ENCODE peak calls at places on chromosomes 1 and 21, in six cellular contexts. One of them, this sample, is unnamed.

GRCh38 chr1:156113263-156114004 is 1.1 kb upstream of the LMNA start:
- DNase-seq in EL: no peak
- DNase-seq in nucleus accumbens: no peak
- DNase-seq in CD8-positive, alpha-beta T cell: no peak
- DNase-seq in Caki2: no peak
- DNase-seq in head of caudate nucleus: no peak
- DNase-seq in this sample: peak; percentile 56

GRCh38 chr1:67347688-67348472 is 40.2 kb downstream of the IL12RB2 start:
- DNase-seq in EL: peak; percentile 64
- DNase-seq in nucleus accumbens: peak; percentile 1
- DNase-seq in CD8-positive, alpha-beta T cell: no peak
- DNase-seq in Caki2: peak; percentile 39
- DNase-seq in head of caudate nucleus: peak; percentile 63
- DNase-seq in this sample: peak; percentile 75

GRCh38 chr1:227898502-227899140 is 49.1 kb downstream of the WNT9A start:
- DNase-seq in EL: no peak
- DNase-seq in nucleus accumbens: no peak
- DNase-seq in CD8-positive, alpha-beta T cell: no peak
- DNase-seq in Caki2: no peak
- DNase-seq in head of caudate nucleus: peak; percentile 0
- DNase-seq in this sample: no peak

GRCh38 chr1:225881081-225882007 is 836 bp downstream of the TMEM63A start:
- DNase-seq in EL: peak; percentile 76
- DNase-seq in nucleus accumbens: no peak
- DNase-seq in CD8-positive, alpha-beta T cell: peak; percentile 65
- DNase-seq in Caki2: no peak
- DNase-seq in head of caudate nucleus: no peak
- DNase-seq in this sample: peak; percentile 80

GRCh38 chr1:209823143-209824041 is 4.4 kb upstream of the UTP25 start:
- DNase-seq in EL: peak; percentile 71
- DNase-seq in nucleus accumbens: no peak
- DNase-seq in CD8-positive, alpha-beta T cell: no peak
- DNase-seq in Caki2: peak; percentile 35
- DNase-seq in head of caudate nucleus: peak; percentile 35
- DNase-seq in this sample: peak; percentile 75

GRCh38 chr21:41713495-41714281 is 53.2 kb downstream of the RIPK4 start:
- DNase-seq in EL: no peak
- DNase-seq in nucleus accumbens: no peak
- DNase-seq in CD8-positive, alpha-beta T cell: no peak
- DNase-seq in Caki2: no peak
- DNase-seq in head of caudate nucleus: no peak
- DNase-seq in this sample: no peak

GRCh38 chr1:179058343-179059184 is 23.3 kb upstream of the TOR3A start:
- DNase-seq in EL: peak; percentile 82
- DNase-seq in nucleus accumbens: no peak
- DNase-seq in CD8-positive, alpha-beta T cell: no peak
- DNase-seq in Caki2: no peak
- DNase-seq in head of caudate nucleus: no peak
- DNase-seq in this sample: peak; percentile 90

GRCh38 chr1:160862151-160863061 is at the start of gene CD244:
- DNase-seq in EL: no peak
- DNase-seq in nucleus accumbens: no peak
- DNase-seq in CD8-positive, alpha-beta T cell: peak; percentile 50
- DNase-seq in Caki2: no peak
- DNase-seq in head of caudate nucleus: peak; percentile 10
- DNase-seq in this sample: no peak

GRCh38 chr1:183069562-183070216 is 46.5 kb downstream of the LAMC1 start:
- DNase-seq in EL: peak; percentile 40
- DNase-seq in nucleus accumbens: no peak
- DNase-seq in CD8-positive, alpha-beta T cell: no peak
- DNase-seq in Caki2: peak; percentile 90
- DNase-seq in head of caudate nucleus: no peak
- DNase-seq in this sample: peak; percentile 40

GRCh38 chr1:65467536-65467935 is 47.1 kb downstream of the LEPR start:
- DNase-seq in EL: no peak
- DNase-seq in nucleus accumbens: no peak
- DNase-seq in CD8-positive, alpha-beta T cell: no peak
- DNase-seq in Caki2: peak; percentile 83
- DNase-seq in head of caudate nucleus: no peak
- DNase-seq in this sample: peak; percentile 34

GRCh38 chr21:44083631-44084291 is 23.4 kb upstream of the PWP2 start:
- DNase-seq in EL: no peak
- DNase-seq in nucleus accumbens: no peak
- DNase-seq in CD8-positive, alpha-beta T cell: peak; percentile 71
- DNase-seq in Caki2: no peak
- DNase-seq in head of caudate nucleus: no peak
- DNase-seq in this sample: no peak

GRCh38 chr1:26889580-26890466 is at the start of gene GPN2:
- DNase-seq in EL: peak; percentile 76
- DNase-seq in nucleus accumbens: peak; percentile 84
- DNase-seq in CD8-positive, alpha-beta T cell: peak; percentile 82
- DNase-seq in Caki2: peak; percentile 74
- DNase-seq in head of caudate nucleus: peak; percentile 92
- DNase-seq in this sample: peak; percentile 81

GRCh38 chr1:151547119-151547899 is 7.2 kb downstream of the TUFT1 start:
- DNase-seq in EL: peak; percentile 99
- DNase-seq in nucleus accumbens: no peak
- DNase-seq in CD8-positive, alpha-beta T cell: no peak
- DNase-seq in Caki2: peak; percentile 95
- DNase-seq in head of caudate nucleus: no peak
- DNase-seq in this sample: peak; percentile 98

GRCh38 chr1:16093611-16094010 is 20.2 kb upstream of the FAM131C start:
- DNase-seq in EL: no peak
- DNase-seq in nucleus accumbens: no peak
- DNase-seq in CD8-positive, alpha-beta T cell: no peak
- DNase-seq in Caki2: no peak
- DNase-seq in head of caudate nucleus: no peak
- DNase-seq in this sample: no peak

GRCh38 chr21:28464095-28464494 is 528.6 kb downstream of the LTN1 start:
- DNase-seq in EL: no peak
- DNase-seq in nucleus accumbens: no peak
- DNase-seq in CD8-positive, alpha-beta T cell: no peak
- DNase-seq in Caki2: no peak
- DNase-seq in head of caudate nucleus: no peak
- DNase-seq in this sample: no peak

GRCh38 chr1:192807221-192807967 is 1.4 kb upstream of the RGS2 start:
- DNase-seq in EL: no peak
- DNase-seq in nucleus accumbens: no peak
- DNase-seq in CD8-positive, alpha-beta T cell: no peak
- DNase-seq in Caki2: peak; percentile 53
- DNase-seq in head of caudate nucleus: no peak
- DNase-seq in this sample: peak; percentile 15

GRCh38 chr1:37143818-37144217 is 109.5 kb upstream of the GRIK3 start:
- DNase-seq in EL: no peak
- DNase-seq in nucleus accumbens: no peak
- DNase-seq in CD8-positive, alpha-beta T cell: no peak
- DNase-seq in Caki2: no peak
- DNase-seq in head of caudate nucleus: no peak
- DNase-seq in this sample: no peak

GRCh38 chr21:43015906-43016540 is 41.7 kb downstream of the PKNOX1 start:
- DNase-seq in EL: no peak
- DNase-seq in nucleus accumbens: no peak
- DNase-seq in CD8-positive, alpha-beta T cell: no peak
- DNase-seq in Caki2: no peak
- DNase-seq in head of caudate nucleus: no peak
- DNase-seq in this sample: no peak

GRCh38 chr1:205834751-205835150 is 15.2 kb downstream of the PM20D1 start:
- DNase-seq in EL: no peak
- DNase-seq in nucleus accumbens: no peak
- DNase-seq in CD8-positive, alpha-beta T cell: no peak
- DNase-seq in Caki2: no peak
- DNase-seq in head of caudate nucleus: no peak
- DNase-seq in this sample: no peak

GRCh38 chr1:12620931-12621330 is 2.9 kb upstream of the DHRS3 start:
- DNase-seq in EL: no peak
- DNase-seq in nucleus accumbens: no peak
- DNase-seq in CD8-positive, alpha-beta T cell: no peak
- DNase-seq in Caki2: no peak
- DNase-seq in head of caudate nucleus: no peak
- DNase-seq in this sample: no peak

GRCh38 chr1:26305667-26306289 is 658 bp downstream of the UBXN11 start:
- DNase-seq in EL: no peak
- DNase-seq in nucleus accumbens: no peak
- DNase-seq in CD8-positive, alpha-beta T cell: no peak
- DNase-seq in Caki2: peak; percentile 33
- DNase-seq in head of caudate nucleus: no peak
- DNase-seq in this sample: no peak

GRCh38 chr1:117612517-117613248 is 6.8 kb downstream of the TENT5C start:
- DNase-seq in EL: peak; percentile 83
- DNase-seq in nucleus accumbens: no peak
- DNase-seq in CD8-positive, alpha-beta T cell: no peak
- DNase-seq in Caki2: peak; percentile 12
- DNase-seq in head of caudate nucleus: no peak
- DNase-seq in this sample: peak; percentile 89

GRCh38 chr21:35138665-35139381 is 89.7 kb upstream of the RUNX1 start:
- DNase-seq in EL: peak; percentile 82
- DNase-seq in nucleus accumbens: no peak
- DNase-seq in CD8-positive, alpha-beta T cell: peak; percentile 45
- DNase-seq in Caki2: peak; percentile 37
- DNase-seq in head of caudate nucleus: no peak
- DNase-seq in this sample: peak; percentile 70

GRCh38 chr1:19356266-19356665 is 44.1 kb downstream of the SLC66A1 start:
- DNase-seq in EL: no peak
- DNase-seq in nucleus accumbens: no peak
- DNase-seq in CD8-positive, alpha-beta T cell: no peak
- DNase-seq in Caki2: no peak
- DNase-seq in head of caudate nucleus: no peak
- DNase-seq in this sample: no peak

GRCh38 chr1:59638172-59638800 is 176.5 kb upstream of the HOOK1 start:
- DNase-seq in EL: peak; percentile 63
- DNase-seq in nucleus accumbens: no peak
- DNase-seq in CD8-positive, alpha-beta T cell: no peak
- DNase-seq in Caki2: no peak
- DNase-seq in head of caudate nucleus: no peak
- DNase-seq in this sample: peak; percentile 83

GRCh38 chr1:12424793-12425192 is 193.2 kb downstream of the DHRS3 start:
- DNase-seq in EL: peak; percentile 22
- DNase-seq in nucleus accumbens: no peak
- DNase-seq in CD8-positive, alpha-beta T cell: no peak
- DNase-seq in Caki2: no peak
- DNase-seq in head of caudate nucleus: no peak
- DNase-seq in this sample: peak; percentile 37

GRCh38 chr1:155856975-155857930 is at the start of gene GON4L:
- DNase-seq in EL: peak; percentile 91
- DNase-seq in nucleus accumbens: peak; percentile 82
- DNase-seq in CD8-positive, alpha-beta T cell: peak; percentile 88
- DNase-seq in Caki2: peak; percentile 82
- DNase-seq in head of caudate nucleus: peak; percentile 93
- DNase-seq in this sample: peak; percentile 93

GRCh38 chr1:6258675-6259074 is 2.2 kb downstream of the GPR153 start:
- DNase-seq in EL: no peak
- DNase-seq in nucleus accumbens: no peak
- DNase-seq in CD8-positive, alpha-beta T cell: no peak
- DNase-seq in Caki2: no peak
- DNase-seq in head of caudate nucleus: no peak
- DNase-seq in this sample: no peak

GRCh38 chr1:208243522-208243850 is 698 bp downstream of the PLXNA2 start:
- DNase-seq in EL: peak; percentile 30
- DNase-seq in nucleus accumbens: no peak
- DNase-seq in CD8-positive, alpha-beta T cell: no peak
- DNase-seq in Caki2: peak; percentile 46
- DNase-seq in head of caudate nucleus: no peak
- DNase-seq in this sample: peak; percentile 38

GRCh38 chr1:38648417-38648816 is 211.2 kb downstream of the RRAGC start:
- DNase-seq in EL: no peak
- DNase-seq in nucleus accumbens: no peak
- DNase-seq in CD8-positive, alpha-beta T cell: no peak
- DNase-seq in Caki2: no peak
- DNase-seq in head of caudate nucleus: no peak
- DNase-seq in this sample: no peak

GRCh38 chr1:25927541-25928265 is 21.5 kb upstream of the STMN1 start:
- DNase-seq in EL: no peak
- DNase-seq in nucleus accumbens: no peak
- DNase-seq in CD8-positive, alpha-beta T cell: no peak
- DNase-seq in Caki2: no peak
- DNase-seq in head of caudate nucleus: no peak
- DNase-seq in this sample: peak; percentile 34